ENCODE peak calls at places on chromosomes 12 and 14, in ten cellular contexts. I, K, P, O, L, M, G, J, E and X are unnamed samples.

GRCh38 chr12:45670339-45671065 is 59.0 kb upstream of the ARID2 start:
- DNase-seq in I (no peak), K (no peak), P (no peak), O (no peak), L (peak), M (no peak), G (no peak), J (no peak), E (no peak), X (peak)

GRCh38 chr12:57241556-57242310 is 9.3 kb downstream of the STAC3 start:
- DNase-seq in I (no peak), K (no peak), P (no peak), O (no peak), L (no peak), M (peak), G (peak), J (no peak), E (no peak), X (no peak)

GRCh38 chr14:105448706-105449111 is 25.9 kb upstream of the CRIP2 start:
- DNase-seq in I (peak), K (peak), P (peak), O (peak), L (no peak), M (peak), G (peak), J (peak), E (peak), X (peak)

GRCh38 chr12:71865166-71865713 is 25.7 kb downstream of the TBC1D15 start:
- DNase-seq in I (no peak), K (no peak), P (peak), O (no peak), L (no peak), M (no peak), G (no peak), J (no peak), E (no peak), X (no peak)

GRCh38 chr14:63091394-63091996 is 46.2 kb upstream of the KCNH5 start:
- DNase-seq in I (no peak), K (no peak), P (no peak), O (no peak), L (no peak), M (no peak), G (peak), J (no peak), E (no peak), X (no peak)

GRCh38 chr14:71474866-71475265 is 457.4 kb upstream of the RGS6 start:
- DNase-seq in I (no peak), K (no peak), P (no peak), O (no peak), L (no peak), M (no peak), G (no peak), J (no peak), E (no peak), X (no peak)

GRCh38 chr14:77151918-77152588 is 10.5 kb upstream of the ZDHHC22 start:
- DNase-seq in I (no peak), K (peak), P (peak), O (no peak), L (no peak), M (no peak), G (peak), J (peak), E (no peak), X (no peak)

GRCh38 chr14:56949828-56950227 is 139.5 kb upstream of the OTX2 start:
- DNase-seq in I (no peak), K (no peak), P (no peak), O (no peak), L (no peak), M (no peak), G (no peak), J (no peak), E (no peak), X (no peak)

GRCh38 chr14:22131749-22132476 is 457.1 kb downstream of the DAD1 start:
- DNase-seq in I (no peak), K (no peak), P (peak), O (no peak), L (no peak), M (no peak), G (peak), J (no peak), E (no peak), X (no peak)

GRCh38 chr12:84502907-84503787 is 409.5 kb downstream of the SLC6A15 start:
- DNase-seq in I (no peak), K (peak), P (peak), O (no peak), L (peak), M (no peak), G (peak), J (peak), E (no peak), X (peak)

GRCh38 chr14:60349663-60350365 is 100.8 kb downstream of the PPM1A start:
- DNase-seq in I (peak), K (peak), P (peak), O (no peak), L (no peak), M (no peak), G (peak), J (no peak), E (no peak), X (peak)

GRCh38 chr14:97107070-97107469 is 309.9 kb downstream of the VRK1 start:
- DNase-seq in I (no peak), K (peak), P (no peak), O (no peak), L (no peak), M (no peak), G (no peak), J (no peak), E (no peak), X (no peak)

GRCh38 chr14:104805326-104805678 is 4.4 kb downstream of the ZBTB42 start:
- DNase-seq in I (peak), K (peak), P (peak), O (no peak), L (no peak), M (peak), G (no peak), J (no peak), E (no peak), X (peak)

GRCh38 chr12:108729612-108730336 is 1.5 kb downstream of the CORO1C start:
- DNase-seq in I (no peak), K (no peak), P (no peak), O (no peak), L (no peak), M (no peak), G (no peak), J (no peak), E (no peak), X (peak)

GRCh38 chr12:25051583-25052190 is 102.8 kb upstream of the BCAT1 start:
- DNase-seq in I (no peak), K (no peak), P (no peak), O (no peak), L (no peak), M (no peak), G (no peak), J (no peak), E (peak), X (no peak)

GRCh38 chr12:132285991-132286681 is 43.3 kb downstream of the GALNT9 start:
- DNase-seq in I (peak), K (no peak), P (peak), O (peak), L (no peak), M (peak), G (peak), J (no peak), E (no peak), X (peak)

GRCh38 chr12:98492580-98493140 is 22.7 kb upstream of the TMPO start:
- DNase-seq in I (no peak), K (no peak), P (no peak), O (no peak), L (no peak), M (no peak), G (peak), J (no peak), E (no peak), X (no peak)

GRCh38 chr12:108131657-108132126 is 2.6 kb downstream of the WSCD2 start:
- DNase-seq in I (no peak), K (no peak), P (no peak), O (no peak), L (no peak), M (no peak), G (peak), J (no peak), E (no peak), X (no peak)

GRCh38 chr12:121814429-121815119 is 10.8 kb downstream of the SETD1B start:
- DNase-seq in I (peak), K (no peak), P (no peak), O (no peak), L (no peak), M (peak), G (no peak), J (no peak), E (no peak), X (no peak)

GRCh38 chr12:50221228-50222008 is 54.2 kb upstream of the CERS5 start:
- DNase-seq in I (no peak), K (no peak), P (peak), O (no peak), L (no peak), M (no peak), G (peak), J (no peak), E (no peak), X (peak)

GRCh38 chr12:56160160-56160763 is 2.1 kb downstream of the MYL6 start:
- DNase-seq in I (no peak), K (no peak), P (peak), O (no peak), L (no peak), M (peak), G (peak), J (no peak), E (peak), X (no peak)

GRCh38 chr14:99506269-99506668 is 25.1 kb downstream of the CCNK start:
- DNase-seq in I (no peak), K (no peak), P (no peak), O (no peak), L (no peak), M (no peak), G (no peak), J (no peak), E (no peak), X (no peak)

GRCh38 chr14:66495214-66496098 is 9.3 kb downstream of the CCDC196 start:
- DNase-seq in I (peak), K (peak), P (peak), O (no peak), L (no peak), M (no peak), G (peak), J (no peak), E (peak), X (peak)

GRCh38 chr12:3490848-3491382 is at the start of gene PRMT8:
- DNase-seq in I (no peak), K (no peak), P (no peak), O (no peak), L (no peak), M (no peak), G (peak), J (no peak), E (no peak), X (peak)

GRCh38 chr12:54631988-54632728 is 2.5 kb downstream of the LACRT start:
- DNase-seq in I (no peak), K (no peak), P (no peak), O (no peak), L (no peak), M (no peak), G (peak), J (no peak), E (no peak), X (peak)

GRCh38 chr12:128455849-128456248 is 188.9 kb downstream of the TMEM132C start:
- DNase-seq in I (no peak), K (no peak), P (no peak), O (no peak), L (no peak), M (no peak), G (no peak), J (no peak), E (no peak), X (no peak)

GRCh38 chr12:66140726-66141125 is 10.2 kb upstream of the LLPH start:
- DNase-seq in I (no peak), K (no peak), P (no peak), O (no peak), L (no peak), M (no peak), G (peak), J (no peak), E (no peak), X (no peak)

GRCh38 chr12:112577473-112578334 is 159.0 kb downstream of the PTPN11 start:
- DNase-seq in I (no peak), K (no peak), P (no peak), O (no peak), L (no peak), M (no peak), G (peak), J (no peak), E (no peak), X (no peak)

GRCh38 chr12:65720136-65720535 is 104.1 kb upstream of the HMGA2 start:
- DNase-seq in I (no peak), K (no peak), P (peak), O (no peak), L (no peak), M (no peak), G (no peak), J (no peak), E (no peak), X (no peak)

GRCh38 chr12:14883663-14884062 is 2.0 kb downstream of the MGP start:
- DNase-seq in I (no peak), K (no peak), P (no peak), O (no peak), L (no peak), M (no peak), G (no peak), J (no peak), E (no peak), X (peak)

GRCh38 chr14:55752580-55753365 is 172.8 kb downstream of the KTN1 start:
- DNase-seq in I (no peak), K (peak), P (peak), O (peak), L (no peak), M (no peak), G (peak), J (no peak), E (no peak), X (peak)

GRCh38 chr12:47835831-47836155 is 16.1 kb upstream of the HDAC7 start:
- DNase-seq in I (no peak), K (no peak), P (no peak), O (no peak), L (no peak), M (no peak), G (peak), J (no peak), E (no peak), X (no peak)

GRCh38 chr14:53519137-53519536 is 366.0 kb upstream of the DDHD1 start:
- DNase-seq in I (no peak), K (no peak), P (peak), O (no peak), L (no peak), M (no peak), G (no peak), J (no peak), E (no peak), X (no peak)

GRCh38 chr14:37253905-37254304 is 56.2 kb downstream of the MIPOL1 start:
- DNase-seq in I (no peak), K (no peak), P (peak), O (no peak), L (no peak), M (no peak), G (no peak), J (no peak), E (no peak), X (no peak)

GRCh38 chr14:37254411-37254947 is 56.7 kb downstream of the MIPOL1 start:
- DNase-seq in I (no peak), K (no peak), P (no peak), O (no peak), L (no peak), M (no peak), G (peak), J (no peak), E (no peak), X (no peak)

GRCh38 chr14:37252434-37252833 is 54.7 kb downstream of the MIPOL1 start:
- DNase-seq in I (no peak), K (no peak), P (no peak), O (no peak), L (no peak), M (no peak), G (no peak), J (no peak), E (no peak), X (no peak)

GRCh38 chr14:37247777-37248461 is 50.2 kb downstream of the MIPOL1 start:
- DNase-seq in I (no peak), K (no peak), P (no peak), O (no peak), L (no peak), M (no peak), G (no peak), J (no peak), E (no peak), X (no peak)

DNA sequence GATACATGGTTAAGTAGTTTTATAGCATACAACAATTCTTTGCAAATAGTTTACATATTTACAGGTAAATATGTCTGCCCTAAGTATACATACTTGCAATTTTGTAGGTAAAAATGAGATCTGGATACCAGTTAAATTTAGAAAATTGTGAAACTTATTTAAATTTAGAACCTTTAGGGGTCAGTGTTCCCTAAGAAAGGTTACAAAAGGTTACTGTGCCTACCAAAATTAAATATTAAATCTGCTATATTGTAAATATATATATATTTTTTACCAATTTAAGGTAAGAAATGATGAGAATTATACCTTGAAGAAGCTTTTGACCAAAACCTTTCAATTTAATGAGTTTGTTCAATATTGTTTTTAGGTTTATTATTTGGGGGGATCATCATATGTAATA is 54.0 kb downstream of the MIPOL1 start:
- DNase-seq in I (no peak), K (no peak), P (no peak), O (no peak), L (no peak), M (no peak), G (peak), J (no peak), E (no peak), X (no peak)
- TF ChIP-seq CTCF in I (no peak), K (peak), P (peak), O (no peak), L (no peak), M (no peak), G (peak), J (no peak), E (no peak), X (peak)

GRCh38 chr14:36662258-36662542 is 540 bp downstream of the PAX9 start:
- DNase-seq in I (no peak), K (no peak), P (no peak), O (no peak), L (no peak), M (no peak), G (no peak), J (no peak), E (no peak), X (no peak)

GRCh38 chr14:36664322-36665193 is 2.9 kb downstream of the PAX9 start:
- DNase-seq in I (no peak), K (no peak), P (no peak), O (no peak), L (no peak), M (no peak), G (no peak), J (no peak), E (no peak), X (no peak)

GRCh38 chr14:36661506-36662257 is at the start of gene PAX9:
- DNase-seq in I (peak), K (peak), P (peak), O (peak), L (peak), M (peak), G (peak), J (peak), E (no peak), X (peak)

GRCh38 chr14:36663404-36664321 is 2.0 kb downstream of the PAX9 start:
- DNase-seq in I (no peak), K (no peak), P (no peak), O (no peak), L (no peak), M (peak), G (peak), J (no peak), E (no peak), X (no peak)

GRCh38 chr14:36662543-36663403 is 1.1 kb downstream of the PAX9 start:
- DNase-seq in I (no peak), K (peak), P (no peak), O (peak), L (no peak), M (peak), G (peak), J (no peak), E (no peak), X (no peak)
- H3K4me3 ChIP-seq in I (peak), K (peak), P (no peak), O (peak), L (no peak), M (peak), G (peak), J (peak), E (no peak), X (peak)

GRCh38 chr14:68214431-68214830 is 394.9 kb downstream of the RAD51B start:
- DNase-seq in I (no peak), K (no peak), P (no peak), O (no peak), L (no peak), M (no peak), G (no peak), J (no peak), E (no peak), X (no peak)
- H3K27ac ChIP-seq in I (no peak), K (peak), P (no peak), O (no peak), L (no peak), M (no peak), G (no peak), J (no peak), E (no peak), X (no peak)

GRCh38 chr12:6945613-6946012 is 1.8 kb downstream of the C12orf57 start:
- DNase-seq in I (no peak), K (no peak), P (no peak), O (no peak), L (no peak), M (no peak), G (no peak), J (no peak), E (no peak), X (no peak)

GRCh38 chr12:6946920-6947374 is 3.1 kb downstream of the C12orf57 start:
- DNase-seq in I (no peak), K (no peak), P (no peak), O (no peak), L (no peak), M (peak), G (no peak), J (no peak), E (no peak), X (no peak)

GRCh38 chr12:6944381-6945186 is 762 bp downstream of the C12orf57 start:
- DNase-seq in I (peak), K (peak), P (peak), O (peak), L (peak), M (peak), G (peak), J (peak), E (peak), X (peak)

GRCh38 chr12:6947615-6948014 is 3.5 kb upstream of the PTPN6 start:
- DNase-seq in I (no peak), K (no peak), P (no peak), O (no peak), L (no peak), M (no peak), G (no peak), J (no peak), E (no peak), X (no peak)

GRCh38 chr12:6946033-6946919 is 2.5 kb downstream of the C12orf57 start:
- DNase-seq in I (no peak), K (peak), P (no peak), O (peak), L (peak), M (peak), G (peak), J (no peak), E (peak), X (peak)
- TF ChIP-seq CTCF in I (no peak), K (no peak), P (no peak), O (no peak), L (no peak), M (no peak), G (no peak), J (no peak), E (peak), X (no peak)

DNA sequence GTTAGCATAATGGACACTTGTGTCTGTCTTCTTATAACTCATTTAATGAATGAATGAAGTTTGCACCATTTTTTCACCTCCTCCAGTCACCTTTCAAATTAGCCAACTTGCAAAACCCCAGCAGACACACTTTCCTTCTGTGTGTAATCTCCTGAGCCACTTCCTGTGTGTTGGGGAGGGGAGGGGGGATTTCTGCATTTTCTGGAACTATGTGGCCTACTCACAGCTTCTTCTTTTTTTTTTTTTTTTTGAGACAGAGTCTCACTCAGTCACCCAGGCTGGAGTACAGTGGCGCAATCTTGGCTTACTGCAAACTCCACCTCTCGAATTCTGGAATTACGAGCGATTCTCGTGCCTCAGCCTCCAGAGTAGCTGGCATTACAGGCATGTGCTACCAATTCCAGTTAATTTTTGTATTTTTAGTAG is 4.1 kb upstream of the SERPINA1 start:
- DNase-seq in I (peak), K (no peak), P (peak), O (no peak), L (peak), M (no peak), G (no peak), J (no peak), E (peak), X (no peak)
- H3K4me3 ChIP-seq in I (no peak), K (no peak), P (no peak), O (no peak), L (no peak), M (no peak), G (no peak), J (no peak), E (no peak), X (no peak)